ENCODE peak calls at places on chromosomes 12 and 14, in four cellular contexts. T, G, O and U are unnamed samples.

GRCh38 chr12:22626429-22626828 is 1.5 kb downstream of the ETNK1 start:
- DNase-seq in O (no peak), G (no peak), T (peak), U (peak)

GRCh38 chr14:99809864-99810854 is 16.9 kb downstream of the EML1 start:
- DNase-seq in G (no peak), T (no peak), O (no peak), U (no peak)

GRCh38 chr14:73239463-73240241 is 2.3 kb downstream of the PAPLN start:
- DNase-seq in G (no peak), T (no peak), O (no peak), U (no peak)

GRCh38 chr14:103867523-103867953 is 20.2 kb upstream of the PPP1R13B start:
- DNase-seq in T (no peak), G (no peak), O (no peak), U (no peak)

GRCh38 chr12:70117670-70118069 is 125.6 kb upstream of the CNOT2 start:
- DNase-seq in T (no peak), G (no peak), O (no peak), U (no peak)

GRCh38 chr14:67583711-67584644 is 16.1 kb downstream of the PIGH start:
- DNase-seq in G (no peak), O (peak), T (peak), U (no peak)

GRCh38 chr14:34676516-34677211 is 37.7 kb downstream of the CFL2 start:
- DNase-seq in G (no peak), O (no peak), T (no peak), U (no peak)

GRCh38 chr14:85402546-85403162 is 127.3 kb upstream of the FLRT2 start:
- DNase-seq in O (no peak), T (no peak), G (no peak), U (no peak)

GRCh38 chr12:42868291-42868690 is 278.7 kb upstream of the PRICKLE1 start:
- DNase-seq in O (no peak), T (no peak), G (no peak), U (no peak)

GRCh38 chr14:50835280-50835679 is 4.3 kb upstream of the NIN start:
- DNase-seq in G (no peak), O (no peak), T (no peak), U (peak)
- TF ChIP-seq EGR1 in G (no peak), O (no peak), T (no peak), U (no peak)

GRCh38 chr12:96176575-96176974 is 17.6 kb upstream of the ELK3 start:
- DNase-seq in G (no peak), O (no peak), T (no peak), U (no peak)

GRCh38 chr12:96171905-96172304 is 22.3 kb upstream of the ELK3 start:
- DNase-seq in T (no peak), G (no peak), O (no peak), U (no peak)

GRCh38 chr12:96172981-96173380 is 21.2 kb upstream of the ELK3 start:
- DNase-seq in G (no peak), T (no peak), O (no peak), U (no peak)

GRCh38 chr12:96177013-96177412 is 17.2 kb upstream of the ELK3 start:
- DNase-seq in G (no peak), O (no peak), T (no peak), U (no peak)
- TF ChIP-seq JUND in G (no peak), O (no peak), T (no peak), U (no peak)

DNA sequence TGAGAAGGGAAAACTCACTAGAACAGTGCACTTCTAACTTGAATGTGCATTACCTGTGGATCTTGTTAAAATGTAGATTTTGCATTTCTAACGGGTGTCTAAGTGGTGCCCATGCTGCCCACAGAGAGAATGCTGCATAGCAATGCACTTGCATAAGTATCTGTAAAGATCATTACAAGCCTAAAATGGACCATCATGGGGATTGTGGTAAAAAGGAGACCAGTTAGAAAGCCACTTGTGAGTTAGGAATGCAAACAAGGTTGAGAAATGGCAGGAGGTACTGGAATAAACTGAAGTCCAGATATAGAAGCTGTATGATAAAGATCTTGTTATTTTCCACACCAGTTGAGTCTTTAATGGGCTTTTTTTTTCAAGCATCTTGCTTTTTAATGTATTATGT is 18.8 kb downstream of the AVPR1A start:
- DNase-seq in O (no peak), G (no peak), T (no peak), U (no peak)
- TF ChIP-seq EGR1 in O (no peak), G (no peak), T (no peak), U (no peak)

GRCh38 chr14:80954771-80955299 is 586 bp upstream of the TSHR start:
- DNase-seq in T (peak), O (peak), G (peak), U (no peak)

GRCh38 chr14:80955434-80955939 is at the start of gene TSHR:
- DNase-seq in T (no peak), O (no peak), G (no peak), U (no peak)

GRCh38 chr14:80956105-80956504 is 684 bp downstream of the TSHR start:
- DNase-seq in G (no peak), T (no peak), O (no peak), U (no peak)

GRCh38 chr14:80958258-80958657 is 2.8 kb downstream of the TSHR start:
- DNase-seq in G (no peak), T (no peak), O (no peak), U (no peak)

DNA sequence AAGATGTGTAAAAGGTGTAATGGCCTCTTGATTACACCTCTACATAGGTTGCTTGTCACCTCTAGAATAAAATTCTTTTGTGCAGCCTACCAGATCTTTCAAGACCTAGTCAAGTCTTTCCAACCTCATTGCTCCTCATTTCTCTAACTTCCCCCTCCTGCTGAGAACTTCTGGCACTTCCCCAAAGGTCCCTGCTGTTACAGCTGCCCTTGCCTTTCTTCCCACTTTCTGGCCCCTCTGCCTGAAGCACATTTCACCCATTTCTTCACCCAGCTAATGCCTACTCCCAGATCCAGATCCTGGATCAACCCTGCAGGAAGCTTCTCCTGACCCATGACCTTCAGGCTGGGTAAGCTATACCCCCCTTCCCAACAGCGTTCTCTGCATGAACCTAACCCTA is 1.5 kb downstream of the TSHR start:
- DNase-seq in G (no peak), O (no peak), T (no peak), U (no peak)
- TF ChIP-seq JUND in G (no peak), O (no peak), T (no peak), U (no peak)

GRCh38 chr12:6278439-6279255 is 31.8 kb upstream of the PLEKHG6 start:
- DNase-seq in T (peak), O (no peak), G (peak), U (no peak)

GRCh38 chr12:6276936-6277615 is 33.4 kb upstream of the PLEKHG6 start:
- DNase-seq in T (no peak), G (no peak), O (no peak), U (no peak)

GRCh38 chr12:6279631-6280030 is 30.9 kb upstream of the PLEKHG6 start:
- DNase-seq in T (no peak), O (no peak), G (no peak), U (no peak)

GRCh38 chr12:6279256-6279628 is 31.2 kb upstream of the PLEKHG6 start:
- DNase-seq in G (no peak), O (no peak), T (no peak), U (no peak)

DNA sequence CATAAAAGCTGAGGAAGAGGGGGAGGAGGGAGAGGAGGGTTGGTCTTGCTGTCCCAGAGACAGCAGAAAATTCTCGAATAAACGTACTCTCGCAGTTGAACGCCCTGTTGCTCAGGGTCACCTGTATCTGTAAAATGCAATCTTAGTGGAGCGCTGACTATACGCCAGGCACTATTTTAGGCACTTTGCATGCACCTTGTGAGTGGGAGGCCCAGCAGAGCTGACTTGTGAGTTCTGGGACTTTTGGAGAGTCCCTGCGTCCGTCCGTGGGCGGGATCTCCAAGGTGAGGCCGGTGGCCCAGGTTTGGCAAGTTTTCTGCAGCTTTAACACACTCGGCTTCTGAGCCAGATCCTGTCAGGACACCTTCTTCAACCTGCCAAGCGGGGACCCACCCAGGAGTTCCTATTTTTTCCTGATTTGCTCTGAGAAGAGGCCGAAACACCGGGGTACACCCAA is 32.5 kb upstream of the PLEKHG6 start:
- DNase-seq in T (no peak), O (no peak), G (no peak), U (no peak)
- TF ChIP-seq EGR1 in T (peak), O (no peak), G (no peak), U (peak)

GRCh38 chr14:63664143-63664460 is 22.4 kb upstream of the WDR89 start:
- DNase-seq in T (no peak), G (no peak), O (no peak), U (no peak)

GRCh38 chr14:63659726-63660125 is 18.1 kb upstream of the WDR89 start:
- DNase-seq in G (no peak), O (no peak), T (no peak), U (no peak)

GRCh38 chr14:63662776-63663175 is 21.1 kb upstream of the WDR89 start:
- DNase-seq in T (no peak), G (no peak), O (no peak), U (no peak)

GRCh38 chr14:63666326-63666725 is 24.7 kb upstream of the WDR89 start:
- DNase-seq in O (no peak), T (no peak), G (no peak), U (no peak)

DNA sequence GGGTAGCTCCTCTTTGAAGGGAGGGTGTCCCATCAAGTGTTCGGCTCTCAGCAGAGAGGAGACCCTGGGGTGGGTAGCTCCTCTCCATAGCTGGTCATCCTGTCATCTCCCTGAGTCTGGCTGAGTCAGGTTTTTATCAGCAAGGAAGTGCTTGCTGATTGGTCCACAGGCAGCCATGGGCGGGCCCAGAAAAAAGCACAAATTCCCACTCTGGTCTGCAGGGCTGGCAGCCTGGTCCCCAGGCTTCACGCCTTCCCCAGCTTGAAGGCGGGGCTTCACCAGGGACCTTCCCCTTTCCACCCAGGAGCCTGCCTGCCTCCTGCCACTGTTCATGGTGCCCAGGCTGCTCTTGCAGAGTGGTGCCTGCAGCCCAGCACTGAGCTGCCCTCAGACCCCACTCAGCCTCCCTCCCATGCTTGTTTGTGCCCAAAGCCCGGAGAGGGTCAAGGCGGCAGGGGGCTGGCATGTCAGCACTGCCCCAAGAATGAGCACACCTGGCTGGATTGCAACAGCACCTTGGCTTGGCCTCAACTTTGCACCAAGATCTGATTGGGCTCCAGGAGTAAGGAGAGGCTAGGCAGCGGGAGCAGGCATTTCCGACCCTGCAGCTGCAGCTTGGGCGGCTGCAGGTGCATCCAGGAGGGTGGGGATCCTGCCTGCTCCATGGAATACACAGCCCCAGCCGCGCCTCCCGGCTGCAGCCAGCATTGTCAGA is 21.9 kb upstream of the WDR89 start:
- DNase-seq in T (no peak), G (no peak), O (no peak), U (no peak)
- TF ChIP-seq JUND in T (no peak), G (no peak), O (no peak), U (no peak)

DNA sequence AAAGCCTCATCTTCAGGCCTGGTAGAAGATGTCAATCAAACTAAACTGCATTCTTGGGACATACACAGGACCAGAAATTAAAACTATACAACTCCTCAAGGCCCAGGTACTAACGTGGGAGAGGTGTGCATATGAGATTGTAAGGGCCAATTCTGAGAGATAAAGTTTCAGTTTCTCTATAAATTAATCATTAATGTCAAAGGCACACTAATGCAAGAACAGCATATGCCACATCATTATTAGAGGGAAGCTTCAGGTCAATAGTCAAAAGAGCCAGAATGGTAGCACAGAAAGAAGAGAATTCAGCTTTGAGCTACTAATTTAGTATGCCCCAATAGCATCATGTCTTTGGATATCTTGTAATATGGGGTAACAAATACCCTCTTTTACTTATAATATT is 744.9 kb upstream of the MGAT4C start:
- DNase-seq in O (no peak), G (no peak), T (no peak), U (no peak)
- TF ChIP-seq EGR1 in O (no peak), G (no peak), T (no peak), U (no peak)